ENCODE peak calls at places on chromosomes 1 and 21, in five cellular contexts. Z, Y, N, J and E are unnamed samples.

GRCh38 chr1:226309398-226310122 is 596 bp upstream of the LIN9 start:
- DNase-seq in Y (peak; percentile 14), J (no peak), Z (no peak), N (no peak), E (no peak)

GRCh38 chr1:15788624-15789301 is 18.7 kb downstream of the UQCRHL start:
- DNase-seq in Z (no peak), Y (peak; percentile 40), J (no peak), N (no peak), E (no peak)

GRCh38 chr1:184973308-184974085 is 811 bp downstream of the NIBAN1 start:
- DNase-seq in Z (peak; percentile 70), J (peak; percentile 37), Y (peak; percentile 80), N (peak; percentile 32), E (no peak)

GRCh38 chr1:90133133-90133532 is 138.2 kb downstream of the ZNF326 start:
- DNase-seq in Z (no peak), Y (peak; percentile 7), J (no peak), N (no peak), E (no peak)

GRCh38 chr1:225441314-225442119 is 13.7 kb upstream of the LBR start:
- DNase-seq in N (no peak), J (no peak), Y (no peak), Z (no peak), E (no peak)

GRCh38 chr1:47174621-47175020 is 15.2 kb downstream of the PDZK1IP1 start:
- DNase-seq in N (no peak), J (no peak), Z (no peak), Y (no peak), E (no peak)

GRCh38 chr1:13624526-13624925 is 40.9 kb downstream of the PDPN start:
- DNase-seq in N (no peak), Y (no peak), J (no peak), Z (no peak), E (no peak)

GRCh38 chr1:192303029-192303428 is 13.8 kb upstream of the RGS21 start:
- DNase-seq in J (no peak), N (no peak), Z (no peak), Y (no peak), E (no peak)

GRCh38 chr1:201888282-201889033 is at the start of gene SHISA4:
- DNase-seq in N (no peak), Z (peak; percentile 92), J (peak; percentile 83), Y (peak; percentile 55), E (peak; percentile 59)

GRCh38 chr21:26806734-26807372 is 38.4 kb downstream of the ADAMTS1 start:
- DNase-seq in Z (no peak), N (no peak), Y (no peak), J (no peak), E (no peak)

GRCh38 chr1:44673675-44674112 is 587 bp downstream of the TMEM53 start:
- DNase-seq in J (no peak), Z (no peak), Y (peak; percentile 15), N (no peak), E (no peak)

GRCh38 chr1:43152866-43153265 is 19.2 kb downstream of the EBNA1BP2 start:
- DNase-seq in J (no peak), Z (no peak), N (no peak), Y (no peak), E (peak; percentile 75)

GRCh38 chr1:17119076-17119743 is at the start of gene PADI2:
- DNase-seq in N (peak; percentile 2), Z (peak; percentile 87), J (peak; percentile 49), Y (peak; percentile 13), E (no peak)

GRCh38 chr1:203202431-203203245 is 16.1 kb upstream of the CHI3L1 start:
- DNase-seq in N (no peak), J (no peak), Y (peak; percentile 89), Z (peak; percentile 71), E (no peak)

GRCh38 chr1:152924191-152924590 is 15.8 kb downstream of the IVL start:
- DNase-seq in Z (no peak), Y (no peak), J (no peak), N (no peak), E (no peak)

GRCh38 chr1:201695607-201696006 is 133.3 kb upstream of the IPO9 start:
- DNase-seq in J (no peak), Y (no peak), N (no peak), Z (no peak), E (no peak)

GRCh38 chr1:58927026-58927721 is 143.3 kb upstream of the JUN start:
- DNase-seq in Z (no peak), Y (peak; percentile 9), J (no peak), N (no peak), E (no peak)

GRCh38 chr1:66359815-66360214 is 174.1 kb upstream of the SGIP1 start:
- DNase-seq in Z (no peak), N (no peak), J (no peak), Y (peak; percentile 56), E (no peak)

DNA sequence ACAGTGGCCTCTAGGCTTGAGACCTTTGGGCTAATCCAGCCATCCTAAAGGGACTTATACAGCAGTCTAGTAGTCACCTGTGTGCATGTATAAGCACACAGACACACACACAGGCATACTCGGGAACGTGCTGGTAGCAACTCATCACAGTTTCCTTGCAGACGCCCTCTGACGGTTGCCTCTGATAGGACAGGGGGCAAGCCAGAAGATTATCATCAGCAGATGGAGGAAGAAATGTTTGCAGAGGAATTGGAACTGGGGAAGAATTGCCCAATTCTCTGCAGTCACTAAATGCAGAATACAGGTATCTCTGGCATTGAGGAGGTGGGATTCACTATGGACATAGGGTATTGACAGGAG is 222.2 kb downstream of the C1orf94 start:
- DNase-seq in Y (no peak), N (no peak), Z (no peak), J (no peak), E (no peak)
- TF ChIP-seq CTCF in Y (no peak), N (no peak), Z (no peak), J (no peak), E (no peak)

DNA sequence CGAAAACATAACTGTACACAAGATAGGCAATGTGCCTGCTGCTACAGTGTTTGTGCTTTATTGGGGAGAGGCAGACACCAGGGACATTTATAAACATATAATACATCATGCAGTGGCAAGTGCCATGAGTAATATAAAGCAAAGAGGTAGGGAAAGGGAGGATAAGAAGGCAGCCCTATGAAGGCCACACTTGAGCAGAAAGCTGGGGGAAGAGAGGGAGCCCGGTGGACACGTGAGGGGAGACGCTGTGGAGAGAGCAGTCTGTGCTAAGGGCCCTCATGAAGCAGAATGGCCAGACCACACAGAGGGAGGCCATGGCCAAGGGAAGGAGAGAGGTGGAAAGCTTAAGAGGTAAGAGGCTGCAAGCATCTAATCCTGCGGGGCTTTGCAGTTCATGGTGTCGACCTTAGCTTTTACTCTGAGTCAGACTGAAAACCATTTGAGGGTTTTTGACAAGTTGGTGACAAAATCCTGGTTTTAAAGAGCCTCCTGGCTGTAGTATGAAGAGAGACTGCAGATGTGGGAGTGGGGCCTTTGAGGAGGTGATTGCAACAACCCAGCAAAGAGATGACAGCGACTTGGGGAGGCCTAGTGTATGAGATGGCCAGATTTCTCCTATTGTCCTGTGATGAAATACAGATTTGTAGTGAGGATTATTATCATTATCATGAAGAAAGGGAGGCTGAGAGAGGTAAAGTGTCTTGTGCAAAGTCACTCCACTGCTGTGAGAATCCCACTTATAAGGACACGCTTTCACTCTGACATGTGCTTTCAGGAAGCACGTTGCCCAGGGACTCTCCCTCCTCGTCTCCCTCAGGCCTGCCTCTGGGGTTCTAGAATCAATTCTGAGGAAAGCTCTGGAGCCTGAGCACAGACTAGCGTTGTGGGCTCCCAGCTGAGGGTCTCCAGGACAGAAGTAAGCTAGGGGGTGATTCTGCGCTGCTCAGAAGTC is 192.9 kb downstream of the RHOU start:
- DNase-seq in Z (no peak), J (no peak), Y (no peak), N (no peak), E (no peak)
- H3K4me3 ChIP-seq in Z (no peak overlapping the region), J (no peak overlapping the region), Y (no peak overlapping the region), N (no peak overlapping the region), E (no peak overlapping the region)

GRCh38 chr1:205568469-205569361 is 63.1 kb downstream of the ELK4 start:
- DNase-seq in N (no peak), Z (no peak), Y (no peak), J (no peak), E (no peak)
- TF ChIP-seq CTCF in N (no peak), Z (peak; percentile 14), Y (peak; percentile 6), J (no peak), E (no peak)

DNA sequence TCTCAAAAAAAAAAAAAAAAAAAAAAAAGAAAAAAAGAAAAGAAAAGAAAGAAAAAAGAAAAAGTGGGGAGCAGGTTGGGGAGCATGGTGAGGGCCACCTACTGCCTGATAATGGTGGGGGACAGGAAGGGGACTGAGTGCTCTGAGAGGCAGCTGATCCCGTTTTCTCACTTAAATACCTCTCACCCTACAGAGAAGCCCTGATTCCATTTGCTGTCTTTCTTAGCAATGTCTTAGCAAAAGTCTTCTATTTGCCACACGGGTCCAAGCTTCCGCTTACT is 692 bp upstream of the H6PD start:
- DNase-seq in Y (no peak), N (no peak), J (no peak), Z (no peak), E (no peak)
- H3K4me3 ChIP-seq in Y (peak overlapping the region; percentile 64), N (peak overlapping the region; percentile 52), J (no peak overlapping the region), Z (peak overlapping the region; percentile 57), E (peak overlapping the region; percentile 57)